ENCODE peak calls at places on chromosome 17, in six cellular contexts. B is AG10803, P is breast epithelium, U is transverse colon, F is coronary artery, C is foreskin fibroblast. G is an unnamed sample.

GRCh38 chr17:78114831-78115723 is 13.5 kb downstream of the TMC6 start:
- DNase-seq in U (no peak), C (no peak), B (no peak), P (no peak), F (no peak), G (no peak)

GRCh38 chr17:57935833-57936807 is 19.1 kb downstream of the CUEDC1 start:
- DNase-seq in C (peak; percentile 49), U (peak; percentile 49), B (peak; percentile 87), P (no peak), F (no peak), G (peak; percentile 60)

GRCh38 chr17:83100220-83100852 is 20.9 kb downstream of the METRNL start:
- DNase-seq in B (peak; percentile 58), P (no peak), F (no peak), U (peak; percentile 39), C (no peak), G (peak; percentile 64)

GRCh38 chr17:75152971-75153853 is 1.1 kb downstream of the JPT1 start:
- DNase-seq in U (peak; percentile 76), B (no peak), F (no peak), C (no peak), P (no peak), G (no peak)

GRCh38 chr17:83198366-83199341 is 119.2 kb downstream of the METRNL start:
- DNase-seq in P (peak; percentile 37), C (no peak), B (no peak), U (no peak), F (no peak), G (no peak)

GRCh38 chr17:75683467-75684041 is 16.4 kb downstream of the SAP30BP start:
- DNase-seq in P (no peak), C (peak; percentile 66), B (peak; percentile 36), F (no peak), U (no peak), G (peak; percentile 59)

GRCh38 chr17:15351925-15352324 is 10.5 kb upstream of the TEKT3 start:
- DNase-seq in F (no peak), B (peak; percentile 86), U (peak; percentile 25), P (no peak), C (peak; percentile 76), G (peak; percentile 92)

GRCh38 chr17:53659181-53659580 is 163.5 kb upstream of the KIF2B start:
- DNase-seq in C (no peak), B (no peak), U (no peak), F (no peak), P (no peak), G (no peak)

GRCh38 chr17:15920758-15921239 is 24.1 kb upstream of the ADORA2B start:
- DNase-seq in U (peak; percentile 34), C (peak; percentile 86), F (peak; percentile 45), P (no peak), B (peak; percentile 90), G (peak; percentile 98)

GRCh38 chr17:50364715-50365114 is 8.3 kb downstream of the MRPL27 start:
- DNase-seq in C (peak; percentile 68), B (peak; percentile 48), U (no peak), F (no peak), P (no peak), G (no peak)

GRCh38 chr17:17015221-17015620 is 27.0 kb upstream of the MPRIP start:
- DNase-seq in F (peak; percentile 49), C (no peak), P (no peak), U (no peak), B (no peak), G (no peak)

GRCh38 chr17:73720187-73720834 is 76.1 kb upstream of the SDK2 start:
- DNase-seq in P (no peak), F (no peak), U (no peak), C (no peak), B (no peak), G (no peak)

GRCh38 chr17:62892870-62893338 is 73.1 kb upstream of the TANC2 start:
- DNase-seq in U (peak; percentile 35), C (peak; percentile 86), P (no peak), B (peak; percentile 79), F (no peak), G (peak; percentile 69)

GRCh38 chr17:14805348-14805747 is 459.8 kb downstream of the PMP22 start:
- DNase-seq in B (peak; percentile 15), U (no peak), F (no peak), C (peak; percentile 6), P (no peak), G (no peak)

GRCh38 chr17:72302735-72303134 is 181.9 kb downstream of the SOX9 start:
- DNase-seq in U (no peak), F (no peak), P (no peak), B (no peak), C (no peak), G (no peak)

GRCh38 chr17:45423304-45423703 is 9.4 kb downstream of the ARHGAP27 start:
- DNase-seq in B (no peak), C (no peak), F (no peak), U (no peak), P (no peak), G (no peak)
- H3K4me3 ChIP-seq in B (no peak overlapping the region), C (no peak overlapping the region), F (no peak overlapping the region), U (no peak overlapping the region), P (no peak overlapping the region), G (no peak overlapping the region)

DNA sequence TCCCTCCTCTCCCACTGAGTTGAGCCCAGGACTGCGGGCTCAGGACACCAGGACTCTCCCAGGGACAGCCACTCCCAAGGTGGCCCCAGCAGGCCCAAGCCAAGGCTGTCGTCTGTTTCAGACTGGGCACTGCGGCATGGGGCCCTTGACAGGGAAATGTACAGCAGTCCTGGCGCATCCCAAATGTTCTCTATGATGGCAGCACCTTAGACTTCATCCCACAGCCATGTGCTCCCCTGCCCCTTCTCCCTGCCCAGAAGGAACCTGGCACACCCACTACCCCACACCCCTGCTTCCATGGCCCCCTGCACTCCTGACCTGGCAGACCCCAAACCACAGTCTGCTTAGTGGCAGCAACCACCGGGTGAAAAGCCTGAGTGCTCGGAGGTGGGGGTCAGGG is 18.2 kb downstream of the RBFOX3 start:
- DNase-seq in P (no peak), B (no peak), U (no peak), C (no peak), F (no peak), G (no peak)
- H3K4me3 ChIP-seq in P (no peak overlapping the region), B (no peak overlapping the region), U (no peak overlapping the region), C (no peak overlapping the region), F (no peak overlapping the region), G (no peak overlapping the region)

GRCh38 chr17:38674749-38675615 is at the start of gene EPOP:
- DNase-seq in P (peak; percentile 85), U (peak; percentile 86), C (peak; percentile 86), B (peak; percentile 79), F (peak; percentile 86), G (peak; percentile 72)
- H3K4me3 ChIP-seq in P (peak within 1 kb of the TSS; percentile 67), U (peak within 1 kb of the TSS; percentile 49), C (peak within 1 kb of the TSS; percentile 26), B (peak within 1 kb of the TSS; percentile 46), F (peak within 1 kb of the TSS; percentile 74), G (peak within 1 kb of the TSS; percentile 60)

GRCh38 chr17:67490471-67490870 is 113.4 kb downstream of the PITPNC1 start:
- DNase-seq in F (no peak), B (no peak), P (no peak), U (no peak), C (no peak), G (no peak)
- H3K4me3 ChIP-seq in F (peak overlapping the region; percentile 54), B (peak overlapping the region; percentile 45), P (no peak overlapping the region), U (no peak overlapping the region), C (peak overlapping the region; percentile 49), G (peak overlapping the region; percentile 54)

GRCh38 chr17:19461139-19461538 is 50.1 kb downstream of the RNF112 start:
- DNase-seq in C (no peak), U (no peak), B (no peak), F (no peak), P (no peak), G (no peak)
- H3K4me3 ChIP-seq in C (no peak overlapping the region), U (no peak overlapping the region), B (no peak overlapping the region), F (no peak overlapping the region), P (no peak overlapping the region), G (no peak overlapping the region)

GRCh38 chr17:82088838-82089722 is 9.0 kb downstream of the FASN start:
- DNase-seq in C (no peak), U (no peak), F (no peak), P (no peak), B (no peak), G (no peak)
- H3K4me3 ChIP-seq in C (no peak overlapping the region), U (no peak overlapping the region), F (no peak overlapping the region), P (no peak overlapping the region), B (no peak overlapping the region), G (no peak overlapping the region)